ENCODE peak calls at places on chromosomes 11 and 22, in six cellular contexts. T is Panc1, E is GM12878, O is HCT116, Q is HepG2, R is K562. S is an unnamed sample.

GRCh38 chr11:657691-658126 is 20.6 kb downstream of the DRD4 start:
- DNase-seq in E (no peak), Q (peak), R (no peak), T (no peak), O (no peak), S (no peak)

GRCh38 chr22:49155809-49156580 is 671.7 kb downstream of the BRD1 start:
- DNase-seq in T (no peak), Q (no peak), O (no peak), R (no peak), E (no peak), S (no peak)

GRCh38 chr22:21003782-21004181 is 1.9 kb upstream of the THAP7 start:
- DNase-seq in E (no peak), T (no peak), R (peak), O (no peak), Q (no peak), S (no peak)

GRCh38 chr11:16336721-16337120 is 19.6 kb downstream of the SOX6 start:
- DNase-seq in T (no peak), R (no peak), Q (no peak), E (no peak), O (no peak), S (no peak)

GRCh38 chr22:40128989-40129388 is 48.7 kb upstream of the TNRC6B start:
- DNase-seq in O (no peak), T (no peak), Q (no peak), E (no peak), R (no peak), S (no peak)

GRCh38 chr11:92480519-92480918 is 255.9 kb downstream of the FAT3 start:
- DNase-seq in R (no peak), Q (no peak), E (no peak), O (no peak), T (no peak), S (no peak)

GRCh38 chr11:100857236-100858005 is 170.3 kb downstream of the ARHGAP42 start:
- DNase-seq in Q (no peak), E (no peak), T (no peak), O (no peak), R (no peak), S (peak)

GRCh38 chr11:363948-364761 is 5.1 kb upstream of the B4GALNT4 start:
- DNase-seq in O (peak), E (no peak), T (peak), R (no peak), Q (peak), S (peak)

GRCh38 chr11:86784247-86784681 is 16.1 kb upstream of the PRSS23 start:
- DNase-seq in Q (no peak), T (no peak), R (no peak), O (no peak), E (no peak), S (no peak)

GRCh38 chr22:27088026-27088425 is 430.6 kb downstream of the MIAT start:
- DNase-seq in T (no peak), E (no peak), Q (no peak), O (no peak), R (no peak), S (no peak)

GRCh38 chr22:42825796-42826195 is 31.3 kb downstream of the ARFGAP3 start:
- DNase-seq in E (no peak), T (no peak), R (no peak), O (no peak), Q (no peak), S (no peak)

GRCh38 chr11:73359341-73359740 is 16.9 kb upstream of the RELT start:
- DNase-seq in Q (no peak), E (no peak), O (no peak), R (no peak), T (no peak), S (no peak)

GRCh38 chr22:49727191-49727880 is 100.3 kb downstream of the BRD1 start:
- DNase-seq in E (no peak), Q (no peak), R (no peak), O (no peak), T (no peak), S (no peak)

GRCh38 chr22:42868751-42869251 is 11.7 kb upstream of the ARFGAP3 start:
- DNase-seq in E (no peak), Q (no peak), R (no peak), T (no peak), O (no peak), S (no peak)

GRCh38 chr11:31340903-31341572 is 28.5 kb downstream of the DCDC1 start:
- DNase-seq in Q (peak), O (peak), T (peak), E (no peak), R (peak), S (peak)

GRCh38 chr11:33479216-33479615 is 221.4 kb downstream of the C11orf91 start:
- DNase-seq in R (no peak), E (no peak), T (no peak), Q (no peak), O (no peak), S (no peak)

GRCh38 chr11:44397586-44398178 is 87.7 kb upstream of the ALX4 start:
- DNase-seq in Q (no peak), R (peak), T (no peak), O (no peak), E (no peak), S (no peak)

GRCh38 chr22:47173535-47174021 is 411.1 kb downstream of the TBC1D22A start:
- DNase-seq in E (no peak), T (no peak), O (no peak), R (no peak), Q (no peak), S (no peak)

GRCh38 chr11:73779084-73779902 is 8.4 kb upstream of the MRPL48 start:
- DNase-seq in O (peak), R (peak), T (peak), E (peak), Q (peak), S (peak)

GRCh38 chr11:27770576-27770975 is 70.3 kb upstream of the BDNF start:
- DNase-seq in R (no peak), Q (no peak), O (peak), E (no peak), T (no peak), S (no peak)

GRCh38 chr11:12952094-12952493 is 57.0 kb upstream of the RASSF10 start:
- DNase-seq in E (no peak), R (no peak), Q (no peak), T (no peak), O (no peak), S (no peak)

GRCh38 chr11:72629266-72629665 is 45.0 kb downstream of the PDE2A start:
- DNase-seq in E (no peak), R (no peak), O (no peak), Q (no peak), T (no peak), S (no peak)

GRCh38 chr22:40396882-40397281 is 26.5 kb downstream of the SGSM3 start:
- DNase-seq in E (no peak), T (no peak), O (no peak), Q (no peak), R (no peak), S (peak)

GRCh38 chr11:47766363-47767227 is 546 bp downstream of the FNBP4 start:
- DNase-seq in T (no peak), R (peak), E (no peak), Q (peak), O (no peak), S (peak)

GRCh38 chr11:70481625-70482528 is 83.5 kb downstream of the CTTN start:
- DNase-seq in Q (no peak), R (peak), E (no peak), T (peak), O (peak), S (no peak)

GRCh38 chr22:37244114-37244921 is at the start of gene RAC2:
- DNase-seq in E (no peak), R (peak), Q (no peak), O (peak), T (no peak), S (peak)

GRCh38 chr11:1869427-1870325 is 16.8 kb downstream of the LSP1 start:
- DNase-seq in Q (peak), E (no peak), O (no peak), R (peak), T (no peak), S (peak)
- TF ChIP-seq POLR2AphosphoS5 in Q (no peak), E (no peak), O (no peak), R (no peak), T (no peak), S (no peak)

GRCh38 chr11:125072210-125072960 is 9.3 kb downstream of the SLC37A2 start:
- DNase-seq in Q (peak), E (peak), T (no peak), O (no peak), R (no peak), S (no peak)
- TF ChIP-seq REST in Q (no peak), E (no peak), T (no peak), O (no peak), R (no peak), S (no peak)

GRCh38 chr11:131661137-131661536 is 290.7 kb downstream of the NTM start:
- DNase-seq in R (no peak), O (no peak), T (no peak), E (no peak), Q (no peak), S (no peak)

GRCh38 chr11:131656839-131657211 is 286.4 kb downstream of the NTM start:
- DNase-seq in T (no peak), E (no peak), Q (no peak), O (no peak), R (no peak), S (peak)

GRCh38 chr11:131658414-131658813 is 288.0 kb downstream of the NTM start:
- DNase-seq in R (no peak), E (no peak), Q (no peak), T (no peak), O (no peak), S (no peak)

GRCh38 chr11:131659931-131660330 is 289.5 kb downstream of the NTM start:
- DNase-seq in E (no peak), R (no peak), O (no peak), T (no peak), Q (no peak), S (no peak)

DNA sequence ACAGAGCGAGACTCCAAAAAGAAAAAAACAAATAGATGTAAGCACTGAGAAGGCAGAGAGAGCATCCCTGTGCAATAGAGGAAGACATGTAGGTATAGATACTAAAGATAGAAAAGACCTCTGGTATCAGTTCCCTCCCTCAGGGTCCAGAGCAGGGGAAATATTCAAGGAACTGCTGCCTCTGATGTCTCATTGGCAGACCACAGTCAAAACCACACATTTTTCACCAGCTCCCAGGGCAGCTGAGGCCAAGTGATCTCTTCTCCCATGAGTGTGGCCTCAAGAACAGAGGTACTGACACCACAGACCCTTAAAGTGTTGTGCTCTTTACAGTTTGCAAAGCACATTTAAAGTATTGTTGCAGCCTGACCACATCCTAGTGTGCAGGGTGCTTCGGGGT is 288.5 kb downstream of the NTM start:
- DNase-seq in T (no peak), R (no peak), Q (no peak), O (no peak), E (no peak), S (no peak)
- TF ChIP-seq POLR2AphosphoS5 in T (no peak), R (no peak), Q (no peak), O (no peak), E (no peak), S (no peak)

GRCh38 chr22:22410121-22410520 is 98.4 kb downstream of the ZNF280B start:
- DNase-seq in O (no peak), T (no peak), R (no peak), Q (no peak), E (no peak), S (no peak)
- TF ChIP-seq REST in O (no peak), T (no peak), R (no peak), Q (no peak), E (no peak), S (no peak)

DNA sequence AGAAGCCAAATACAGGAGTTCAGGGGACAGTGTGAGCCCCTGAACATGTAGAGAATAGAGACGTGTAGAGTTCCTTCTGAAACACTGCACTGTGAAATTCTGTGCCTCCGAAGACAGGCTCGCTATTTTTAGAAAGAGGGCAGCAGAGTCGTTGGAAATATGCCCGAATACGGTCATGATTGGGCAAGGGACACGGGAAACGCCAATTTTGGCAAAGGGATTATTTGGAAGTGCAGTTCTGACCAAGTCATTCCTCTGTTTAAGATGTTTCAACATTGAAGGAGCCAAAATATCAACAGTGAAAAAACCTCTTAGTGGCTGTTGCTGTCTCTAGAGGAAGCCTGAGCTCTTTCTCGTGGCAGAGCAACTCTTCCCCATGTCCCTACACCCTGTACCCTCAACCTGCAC is 9.5 kb upstream of the CBX6 start:
- DNase-seq in Q (no peak), E (no peak), R (no peak), T (no peak), O (no peak), S (no peak)
- TF ChIP-seq POLR2AphosphoS5 in Q (no peak), E (no peak), R (no peak), T (no peak), O (no peak), S (no peak)

DNA sequence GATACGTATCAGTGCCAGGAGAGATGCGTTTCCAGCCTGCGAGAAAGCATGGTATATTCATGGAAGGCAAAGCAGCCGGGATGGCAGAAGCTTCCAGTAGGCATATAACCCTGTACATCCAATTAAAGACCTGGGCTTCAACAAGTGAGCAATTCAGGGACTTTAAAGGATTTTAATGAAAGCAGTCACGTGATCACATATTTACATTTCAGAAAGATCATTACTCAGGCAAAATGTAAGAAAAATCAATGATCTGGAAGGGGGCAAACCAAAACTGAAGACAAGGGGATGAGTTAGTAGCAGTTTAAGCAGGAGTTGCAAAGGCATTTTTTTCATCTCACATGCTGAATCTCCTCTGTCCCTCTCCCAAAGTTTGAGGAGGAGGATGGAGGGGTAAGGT is 7.8 kb downstream of the CDON start:
- DNase-seq in R (no peak), O (no peak), E (no peak), Q (no peak), T (no peak), S (no peak)
- TF ChIP-seq REST in R (no peak), O (no peak), E (no peak), Q (no peak), T (no peak), S (no peak)

DNA sequence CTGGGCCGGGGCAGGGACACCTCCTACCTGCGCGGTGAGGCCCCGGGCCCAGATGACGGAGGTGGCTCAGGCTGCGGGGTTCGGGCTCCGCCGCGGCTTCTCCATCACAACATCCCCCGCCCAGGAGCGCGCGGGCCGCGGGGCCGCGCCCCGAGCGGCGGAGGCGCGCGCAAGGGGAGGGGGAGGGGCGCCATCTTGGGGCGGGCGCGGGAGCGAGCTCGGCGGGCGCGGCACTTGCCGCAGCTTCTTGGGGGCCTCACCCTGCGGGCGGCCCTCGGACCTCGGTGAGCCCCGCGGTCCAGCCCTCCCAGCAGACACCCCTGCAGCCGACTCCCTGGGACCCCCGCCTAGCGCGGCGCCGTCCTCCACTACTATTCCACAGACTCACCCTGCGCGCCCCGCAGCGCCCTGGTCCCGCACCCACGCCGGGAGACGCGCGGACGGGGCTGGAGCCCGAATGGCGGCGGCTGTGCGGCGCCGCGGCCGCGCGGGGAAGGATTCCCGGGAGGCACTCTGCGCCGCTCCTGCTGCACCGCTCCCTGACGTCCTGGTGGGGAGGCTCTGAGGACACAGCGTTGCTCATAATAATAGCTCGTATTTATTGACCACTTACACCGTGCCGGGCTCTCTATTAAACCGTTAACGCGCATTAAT is at the start of gene APBB1:
- DNase-seq in T (no peak), Q (no peak), E (no peak), O (no peak), R (peak), S (peak)
- TF ChIP-seq POLR2AphosphoS5 in T (no peak), Q (no peak), E (no peak), O (peak), R (no peak), S (peak)

S was measured in GM23338.